ENCODE peak calls at places on chromosome 17, in four cellular contexts. One of them, this sample, is unnamed.
A peak's percentile ranks its signal among the peaks of the same experiment; 100 is the strongest.

GRCh38 chr17:78878261-78878660 is 24.7 kb downstream of the CEP295NL start:
- DNase-seq in GM12878: no peak
- DNase-seq in K562: no peak
- DNase-seq in HepG2: no peak
- DNase-seq in this sample: no peak

GRCh38 chr17:1490643-1491405 is 1.7 kb downstream of the MYO1C start:
- DNase-seq in GM12878: no peak
- DNase-seq in HepG2: peak; percentile 35
- DNase-seq in K562: peak; percentile 83
- DNase-seq in this sample: peak; percentile 82

GRCh38 chr17:36937961-36938565 is 788 bp downstream of the LHX1 start:
- DNase-seq in HepG2: no peak
- DNase-seq in GM12878: no peak
- DNase-seq in K562: no peak
- DNase-seq in this sample: peak; percentile 50

GRCh38 chr17:68627956-68628355 is 26.8 kb upstream of the FAM20A start:
- DNase-seq in GM12878: no peak
- DNase-seq in HepG2: no peak
- DNase-seq in K562: peak; percentile 7
- DNase-seq in this sample: no peak

GRCh38 chr17:28501421-28502284 is 4.5 kb upstream of the FOXN1 start:
- DNase-seq in HepG2: no peak
- DNase-seq in GM12878: no peak
- DNase-seq in K562: no peak
- DNase-seq in this sample: no peak

GRCh38 chr17:44898768-44899073 is 524 bp downstream of the EFTUD2 start:
- DNase-seq in GM12878: no peak
- DNase-seq in HepG2: peak; percentile 60
- DNase-seq in K562: no peak
- DNase-seq in this sample: no peak

GRCh38 chr17:10968007-10968406 is 130.1 kb upstream of the PIRT start:
- DNase-seq in K562: no peak
- DNase-seq in GM12878: no peak
- DNase-seq in HepG2: no peak
- DNase-seq in this sample: no peak

GRCh38 chr17:8016632-8017424 is 14.4 kb downstream of the GUCY2D start:
- DNase-seq in K562: peak; percentile 54
- DNase-seq in GM12878: no peak
- DNase-seq in HepG2: no peak
- DNase-seq in this sample: peak; percentile 92

GRCh38 chr17:28983286-28984240 is 22.3 kb downstream of the SEZ6 start:
- DNase-seq in K562: no peak
- DNase-seq in HepG2: no peak
- DNase-seq in GM12878: no peak
- DNase-seq in this sample: no peak

GRCh38 chr17:70447588-70447987 is 278.3 kb downstream of the KCNJ2 start:
- DNase-seq in K562: no peak
- DNase-seq in GM12878: no peak
- DNase-seq in HepG2: no peak
- DNase-seq in this sample: no peak

GRCh38 chr17:18951941-18952842 is at the start of gene SLC5A10:
- DNase-seq in GM12878: no peak
- DNase-seq in HepG2: peak; percentile 51
- DNase-seq in K562: no peak
- DNase-seq in this sample: peak; percentile 52

DNA sequence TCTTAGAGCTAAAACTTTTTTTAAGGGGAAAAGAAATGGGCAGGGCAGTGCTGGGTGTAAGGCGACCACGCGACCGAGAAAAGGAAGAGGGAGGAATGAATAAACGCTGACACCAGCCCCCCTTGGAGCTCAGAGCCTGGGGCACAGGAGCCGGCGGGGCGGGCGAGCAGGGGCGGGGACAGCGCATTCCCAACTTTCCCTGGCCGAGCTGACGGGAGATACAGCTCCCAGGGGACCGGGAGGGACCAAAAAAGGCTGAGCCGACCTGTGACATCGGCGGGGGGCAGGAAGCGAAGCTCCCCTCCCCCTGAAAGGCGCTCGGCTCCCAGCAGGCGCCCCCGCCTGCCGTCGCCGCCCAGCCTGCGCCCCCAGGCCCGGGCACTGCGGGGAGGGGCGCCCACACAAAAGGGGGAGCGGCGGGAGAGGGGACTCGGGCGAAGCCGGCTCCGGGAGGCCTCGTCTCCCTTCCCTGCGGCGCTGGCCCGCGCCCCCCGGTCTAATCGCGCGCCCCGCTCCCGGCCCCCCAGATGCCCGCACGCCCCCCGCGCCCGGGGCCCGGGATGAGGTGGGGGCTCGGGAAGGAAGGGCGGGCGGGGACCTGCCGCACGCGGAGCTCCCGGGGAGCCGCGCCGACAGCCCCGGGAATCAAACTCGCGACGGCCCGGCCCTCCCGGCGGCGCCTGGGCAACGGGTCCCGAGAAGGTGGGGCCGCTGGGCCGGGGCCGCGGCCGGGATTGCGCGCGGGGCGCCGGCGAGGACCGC is 610 bp downstream of the CUEDC1 start:
- DNase-seq in K562: no peak
- DNase-seq in HepG2: no peak
- DNase-seq in GM12878: no peak
- DNase-seq in this sample: peak; percentile 70
- TF ChIP-seq CREM in K562: no peak
- TF ChIP-seq CREM in HepG2: no peak
- TF ChIP-seq CREM in GM12878: no peak
- TF ChIP-seq CREM in this sample: no peak

GRCh38 chr17:62165378-62165722 is 100.3 kb upstream of the MED13 start:
- DNase-seq in GM12878: peak; percentile 5
- DNase-seq in K562: no peak
- DNase-seq in HepG2: peak; percentile 56
- DNase-seq in this sample: no peak

GRCh38 chr17:62161405-62162148 is 96.5 kb upstream of the MED13 start:
- DNase-seq in K562: no peak
- DNase-seq in HepG2: no peak
- DNase-seq in GM12878: no peak
- DNase-seq in this sample: no peak

GRCh38 chr17:62164712-62165377 is 99.8 kb upstream of the MED13 start:
- DNase-seq in K562: no peak
- DNase-seq in GM12878: no peak
- DNase-seq in HepG2: no peak
- DNase-seq in this sample: no peak

GRCh38 chr17:62162898-62163297 is 97.8 kb upstream of the MED13 start:
- DNase-seq in HepG2: no peak
- DNase-seq in GM12878: no peak
- DNase-seq in K562: no peak
- DNase-seq in this sample: no peak

DNA sequence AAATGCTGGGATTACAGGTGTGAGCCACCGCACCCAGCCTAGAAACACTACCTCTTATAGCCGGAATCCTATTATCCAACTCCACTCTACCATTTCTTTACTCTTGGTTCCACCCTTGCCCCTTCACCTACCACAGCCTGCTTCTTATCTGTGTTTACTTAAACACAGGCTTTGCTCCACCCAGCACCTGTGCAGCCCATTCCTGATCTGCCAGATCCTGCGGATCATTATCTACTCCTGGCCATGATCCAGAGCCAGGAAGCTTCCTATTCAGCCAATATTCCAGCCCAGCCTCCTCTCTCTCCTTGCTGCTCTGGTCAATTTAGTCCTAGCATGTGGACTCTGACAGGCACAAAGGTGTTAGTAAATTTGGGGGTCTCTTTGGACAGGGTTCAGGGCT is 98.8 kb upstream of the MED13 start:
- DNase-seq in HepG2: peak; percentile 71
- DNase-seq in K562: no peak
- DNase-seq in GM12878: no peak
- DNase-seq in this sample: no peak
- TF ChIP-seq TCF7 in HepG2: peak; percentile 66
- TF ChIP-seq TCF7 in K562: no peak
- TF ChIP-seq TCF7 in GM12878: no peak
- TF ChIP-seq TCF7 in this sample: no peak

DNA sequence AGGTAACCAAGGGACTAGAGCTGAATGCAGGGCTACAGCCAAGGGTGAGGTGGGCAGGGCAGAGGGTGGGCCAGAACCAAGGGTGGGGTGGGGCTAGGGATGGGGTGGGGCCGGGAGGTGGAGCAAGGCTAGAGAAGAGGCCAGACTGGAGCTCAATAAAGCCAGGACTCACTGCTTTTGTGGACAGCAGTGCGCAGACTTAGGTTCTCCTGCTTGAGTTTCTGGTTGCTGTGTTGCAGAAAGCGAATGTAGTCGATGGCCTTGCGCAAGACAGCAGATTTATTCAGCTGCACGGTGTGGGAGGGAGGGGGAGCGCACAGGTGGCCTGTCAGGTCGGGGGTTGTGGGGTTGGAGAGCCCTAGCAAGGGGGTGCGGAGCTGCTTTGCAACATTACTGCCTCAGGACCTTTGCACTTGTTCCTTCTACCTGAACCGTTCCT is 18.7 kb downstream of the SREBF1 start:
- DNase-seq in GM12878: no peak
- DNase-seq in K562: peak; percentile 78
- DNase-seq in HepG2: no peak
- DNase-seq in this sample: no peak
- TF ChIP-seq ESRRA in GM12878: no peak
- TF ChIP-seq ESRRA in K562: no peak
- TF ChIP-seq ESRRA in HepG2: no peak
- TF ChIP-seq ESRRA in this sample: no peak

DNA sequence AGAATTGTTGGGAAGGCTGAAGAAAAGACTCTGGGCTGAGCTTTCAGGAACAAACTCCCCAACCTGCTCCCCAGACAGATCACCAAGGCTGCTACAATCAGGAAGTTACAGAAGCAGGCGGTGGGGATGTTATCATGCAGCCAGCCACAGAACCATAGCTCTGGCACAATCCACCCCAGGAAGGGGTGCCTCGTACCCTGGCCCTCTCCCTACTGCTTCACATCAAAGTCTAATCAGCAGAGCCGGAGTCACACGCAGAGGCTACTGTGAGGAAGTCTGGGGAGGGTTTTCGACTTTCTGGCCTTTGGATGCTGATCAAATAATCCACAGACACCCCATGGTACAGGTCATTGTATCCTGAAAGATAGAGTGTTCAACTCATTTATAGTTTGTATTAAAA is 86.9 kb downstream of the NTN1 start:
- DNase-seq in HepG2: no peak
- DNase-seq in K562: no peak
- DNase-seq in GM12878: no peak
- DNase-seq in this sample: no peak
- TF ChIP-seq CREM in HepG2: no peak
- TF ChIP-seq CREM in K562: no peak
- TF ChIP-seq CREM in GM12878: no peak
- TF ChIP-seq CREM in this sample: no peak

DNA sequence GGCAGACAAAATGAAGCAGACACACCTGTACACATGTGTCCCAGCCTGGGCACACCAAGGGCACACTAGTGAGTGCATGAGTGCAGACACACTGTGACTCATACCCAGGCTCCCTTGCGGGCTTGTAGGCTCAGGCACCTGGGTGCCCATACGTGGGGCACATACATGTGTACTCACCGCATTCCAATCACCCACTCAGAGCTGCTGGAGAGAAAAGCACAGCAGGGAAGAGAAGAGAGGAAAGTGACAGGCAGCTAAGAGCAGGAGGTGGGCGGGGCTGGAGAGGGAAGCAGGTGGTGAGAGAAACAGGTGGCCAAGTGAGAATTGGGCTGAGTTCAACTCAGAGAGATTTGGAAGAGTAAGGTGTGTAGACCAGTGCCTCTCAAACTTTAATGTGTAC is 54.0 kb downstream of the TMEM132E start:
- DNase-seq in HepG2: no peak
- DNase-seq in GM12878: no peak
- DNase-seq in K562: no peak
- DNase-seq in this sample: peak; percentile 65
- TF ChIP-seq TCF7 in HepG2: no peak
- TF ChIP-seq TCF7 in GM12878: no peak
- TF ChIP-seq TCF7 in K562: no peak
- TF ChIP-seq TCF7 in this sample: no peak

DNA sequence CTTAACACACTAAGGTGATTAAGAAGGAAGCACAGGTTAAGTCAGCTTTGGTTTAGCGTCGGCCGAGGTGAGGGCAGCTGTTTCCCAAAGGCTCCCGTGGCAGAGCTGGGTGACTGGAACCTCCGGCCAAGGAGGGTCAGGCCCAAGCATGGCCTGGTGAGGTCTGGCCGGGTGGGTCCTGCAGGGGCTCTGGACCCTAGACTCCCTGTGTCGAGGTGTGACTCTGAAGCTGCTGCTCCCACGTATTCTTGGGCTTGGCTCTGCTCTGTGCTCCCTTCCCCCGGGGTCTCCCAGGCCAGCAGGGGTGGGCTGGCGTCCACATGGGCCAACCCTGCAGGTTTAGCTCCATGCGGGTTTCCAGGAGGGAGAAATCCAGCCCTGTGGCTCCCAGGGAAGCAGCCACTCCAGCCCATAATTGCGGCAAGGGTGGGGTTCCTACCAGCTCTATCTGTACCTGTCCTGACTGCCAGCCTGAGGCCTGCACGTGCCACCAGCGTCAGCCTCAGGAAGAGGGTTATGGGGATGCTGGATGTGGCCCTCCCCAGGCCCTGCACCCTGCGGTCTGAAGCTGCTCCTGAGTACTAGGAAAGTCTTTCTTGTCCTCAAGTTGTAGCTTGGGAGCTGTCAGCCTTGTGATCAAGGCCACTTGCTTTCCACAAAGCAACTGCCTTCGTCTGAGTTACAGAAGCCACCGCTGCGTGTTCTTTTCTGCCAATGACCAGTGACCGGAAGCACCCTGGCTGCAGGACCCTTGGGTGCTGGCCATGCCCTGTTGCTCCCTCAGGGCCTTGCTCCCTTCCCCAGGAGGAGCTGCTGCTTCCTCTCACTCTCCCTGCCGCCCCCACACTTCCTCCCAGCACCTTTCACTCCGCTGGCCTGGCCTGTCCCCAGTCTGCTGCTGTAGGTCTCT is 4.8 kb downstream of the CDK5R1 start:
- DNase-seq in K562: peak; percentile 56
- DNase-seq in GM12878: no peak
- DNase-seq in HepG2: no peak
- DNase-seq in this sample: no peak
- TF ChIP-seq ESRRA in K562: no peak
- TF ChIP-seq ESRRA in GM12878: no peak
- TF ChIP-seq ESRRA in HepG2: no peak
- TF ChIP-seq ESRRA in this sample: no peak